ENCODE peak calls at places on chromosomes 6 and 20, in four cellular contexts. T is A549, Q is HepG2, G is H1. V is an unnamed sample.
A peak's percentile ranks its signal among the peaks of the same experiment; 100 is the strongest.

GRCh38 chr6:42978487-42978792 is 541 bp downstream of the PEX6 start:
- DNase-seq in G (no peak), T (peak; percentile 28), Q (no peak), V (peak; percentile 83)

GRCh38 chr6:169803291-169803811 is 51.9 kb downstream of the ERMARD start:
- DNase-seq in T (no peak), Q (no peak), G (no peak), V (no peak)

GRCh38 chr6:87968435-87969278 is 79.0 kb upstream of the SPACA1 start:
- DNase-seq in T (no peak), G (no peak), Q (no peak), V (no peak)

GRCh38 chr6:123802697-123803455 is 789 bp upstream of the NKAIN2 start:
- DNase-seq in T (peak; percentile 72), Q (peak; percentile 57), G (peak; percentile 69), V (peak; percentile 56)

GRCh38 chr6:133746417-133746770 is 142.5 kb upstream of the TCF21 start:
- DNase-seq in Q (no peak), G (no peak), T (no peak), V (no peak)

GRCh38 chr6:77136086-77136485 is 327.2 kb downstream of the HTR1B start:
- DNase-seq in Q (no peak), G (no peak), T (no peak), V (no peak)

GRCh38 chr6:71502210-71502609 is 213.6 kb downstream of the OGFRL1 start:
- DNase-seq in G (no peak), T (no peak), Q (no peak), V (no peak)

GRCh38 chr6:33834401-33835392 is 30.9 kb upstream of the MLN start:
- DNase-seq in G (no peak), Q (no peak), T (no peak), V (peak; percentile 70)

GRCh38 chr6:11393713-11394627 is 143.6 kb upstream of the TMEM170B start:
- DNase-seq in T (no peak), Q (peak; percentile 54), G (no peak), V (no peak)

GRCh38 chr20:326645-327031 is 1.3 kb downstream of the SOX12 start:
- DNase-seq in T (peak; percentile 73), G (no peak), Q (no peak), V (no peak)

GRCh38 chr20:17493173-17493572 is 38.0 kb downstream of the BFSP1 start:
- DNase-seq in T (no peak), G (no peak), Q (no peak), V (no peak)

GRCh38 chr6:37137881-37138568 is 31.9 kb upstream of the PIM1 start:
- DNase-seq in T (peak; percentile 84), G (peak; percentile 93), Q (peak; percentile 74), V (no peak)

GRCh38 chr20:8144282-8145245 is 12.5 kb downstream of the PLCB1 start:
- DNase-seq in G (no peak), T (no peak), Q (peak; percentile 100), V (no peak)

GRCh38 chr6:149545258-149545753 is 537 bp downstream of the PPIL4 start:
- DNase-seq in T (peak; percentile 42), G (no peak), Q (peak; percentile 75), V (peak; percentile 50)

GRCh38 chr6:10309826-10310405 is 105.0 kb downstream of the TFAP2A start:
- DNase-seq in T (no peak), G (no peak), Q (no peak), V (no peak)

GRCh38 chr6:1762203-1762602 is 152.5 kb downstream of the FOXC1 start:
- DNase-seq in G (no peak), Q (no peak), T (no peak), V (no peak)

GRCh38 chr6:79167931-79168694 is 66.4 kb downstream of the HMGN3 start:
- DNase-seq in T (no peak), Q (no peak), G (no peak), V (no peak)

GRCh38 chr6:52454556-52454955 is 34.4 kb downstream of the EFHC1 start:
- DNase-seq in T (no peak), Q (peak; percentile 6), G (no peak), V (no peak)

GRCh38 chr20:11379257-11380011 is 538.3 kb upstream of the BTBD3 start:
- DNase-seq in G (peak; percentile 80), Q (peak; percentile 47), T (no peak), V (no peak)

GRCh38 chr6:53811082-53811481 is 16.3 kb downstream of the LRRC1 start:
- DNase-seq in Q (peak; percentile 51), G (no peak), T (no peak), V (no peak)

GRCh38 chr20:56458227-56458821 is 10.1 kb upstream of the RTF2 start:
- DNase-seq in G (no peak), T (no peak), Q (no peak), V (peak; percentile 13)

GRCh38 chr20:63046841-63047240 is 40.1 kb upstream of the BHLHE23 start:
- DNase-seq in Q (no peak), G (no peak), T (no peak), V (no peak)
- TF ChIP-seq PHF8 in Q (no peak), G (no peak), T (no peak), V (no peak)

DNA sequence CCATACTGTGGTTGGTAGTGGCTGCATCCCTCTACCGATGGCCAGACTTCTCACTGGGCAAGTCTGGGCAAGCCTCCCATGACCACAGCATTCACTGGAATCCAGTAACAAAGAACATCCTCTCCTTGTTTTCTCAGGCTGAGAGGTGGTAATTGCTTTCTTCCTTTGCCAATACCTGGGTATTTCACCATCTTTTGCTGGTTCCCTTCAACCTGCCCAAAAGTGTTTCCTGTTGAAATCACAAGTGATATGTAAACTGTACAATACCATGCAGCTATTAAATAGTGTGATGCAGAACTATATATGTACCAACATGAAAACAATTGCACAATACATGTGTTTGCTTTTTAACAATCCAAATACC is at the start of gene PTCHD4:
- DNase-seq in G (peak; percentile 7), T (peak; percentile 4), Q (peak; percentile 86), V (no peak)
- TF ChIP-seq PHF8 in G (no peak), T (no peak), Q (peak; percentile 46), V (no peak)

GRCh38 chr20:1566701-1567100 is 9.2 kb upstream of the SIRPD start:
- DNase-seq in Q (peak; percentile 1), G (no peak), T (no peak), V (no peak)

GRCh38 chr20:1567392-1568165 is 10.1 kb upstream of the SIRPD start:
- DNase-seq in Q (peak; percentile 0), T (peak; percentile 21), G (peak; percentile 10), V (no peak)

GRCh38 chr20:1565461-1565860 is 8.0 kb upstream of the SIRPD start:
- DNase-seq in Q (peak; percentile 0), T (no peak), G (no peak), V (peak; percentile 1)

GRCh38 chr20:1568166-1568490 is 10.6 kb upstream of the SIRPD start:
- DNase-seq in T (no peak), G (no peak), Q (peak; percentile 0), V (no peak)

DNA sequence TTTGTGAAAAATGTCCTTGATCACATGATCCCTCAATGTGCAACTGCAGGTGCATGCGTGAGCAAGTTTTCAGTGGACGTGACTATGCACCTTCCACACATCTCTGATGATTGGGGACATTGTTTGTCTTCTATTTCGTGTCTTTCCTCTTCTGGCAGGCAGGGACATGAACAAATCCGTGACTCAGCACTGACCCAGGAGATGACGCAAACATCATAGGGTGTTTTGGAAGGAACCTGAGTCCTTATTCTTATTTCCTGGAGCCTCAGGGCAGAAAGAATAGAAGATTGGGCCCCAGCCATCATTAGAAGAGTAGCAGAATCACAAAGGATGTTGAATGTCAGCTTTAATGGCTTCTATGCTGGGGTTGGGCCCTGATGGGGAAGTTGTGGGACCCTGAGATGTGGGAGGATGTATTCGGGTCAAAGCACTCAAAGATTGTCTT is 11.9 kb upstream of the SIRPD start:
- DNase-seq in Q (peak; percentile 18), G (no peak), T (peak; percentile 77), V (peak; percentile 24)
- TF ChIP-seq PHF8 in Q (no peak), G (no peak), T (no peak), V (no peak)

DNA sequence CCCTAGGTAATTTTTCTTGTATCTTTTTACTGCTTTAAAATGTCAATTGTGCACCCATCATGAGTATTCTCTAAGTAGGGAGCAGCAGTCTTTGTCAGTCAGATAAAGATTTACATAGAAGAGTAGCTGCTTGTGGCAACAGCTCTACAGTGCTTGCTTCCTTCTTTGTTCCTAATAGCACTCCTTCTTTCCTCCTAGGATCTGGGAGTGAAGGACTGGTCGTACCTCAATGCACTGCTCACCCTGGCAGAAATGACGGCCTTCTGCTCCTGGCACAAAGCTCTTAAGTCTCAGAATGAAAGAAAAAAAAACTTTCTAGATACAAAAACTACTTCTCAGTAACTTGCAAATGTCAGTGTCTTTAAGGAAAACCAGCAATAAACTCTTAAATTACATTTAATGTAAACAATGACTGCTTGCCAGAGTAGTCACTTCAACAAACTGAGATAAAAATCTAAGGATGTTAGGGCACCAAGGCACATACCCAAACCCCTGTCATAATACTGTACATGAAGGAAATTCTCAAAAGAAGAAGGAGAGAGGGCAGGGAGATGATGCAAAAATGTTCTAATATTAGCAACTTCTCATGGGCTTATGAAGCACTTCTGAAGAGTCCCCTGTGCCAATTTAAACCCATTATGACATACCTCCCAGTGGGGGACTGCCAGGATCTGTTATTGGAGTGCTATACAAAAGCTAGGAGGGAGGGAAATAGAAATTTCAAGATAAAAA is 34.0 kb downstream of the NCOA6 start:
- DNase-seq in Q (no peak), T (no peak), G (no peak), V (no peak)
- TF ChIP-seq PHF8 in Q (no peak), T (no peak), G (no peak), V (no peak)

V was measured in K562.